ENCODE peak calls at places on chromosomes 11 and 22, in seven cellular contexts. W is naive thymus-derived CD4-positive, alpha-beta T cell; I is GM03348; A is hippocampal formation; K is stromal cell of bone marrow; E is Right ventricle myocardium superior; F is uterus. N is an unnamed sample.

GRCh38 chr11:16406226-16406625 is 49.9 kb upstream of the SOX6 start:
- DNase-seq in W (no peak), I (no peak), F (no peak), E (no peak), A (no peak), K (no peak), N (no peak)

GRCh38 chr11:2301631-2302272 is at the start of the genes C11orf21 and TSPAN32:
- DNase-seq in F (no peak), A (no peak), E (peak; percentile 80), I (peak; percentile 52), K (peak; percentile 11), W (peak; percentile 45), N (no peak)

GRCh38 chr22:49372111-49372529 is 455.6 kb downstream of the BRD1 start:
- DNase-seq in K (no peak), I (no peak), A (no peak), E (no peak), F (no peak), W (no peak), N (no peak)

GRCh38 chr11:1736447-1736992 is 13.9 kb downstream of the IFITM10 start:
- DNase-seq in W (no peak), E (no peak), K (no peak), F (no peak), A (no peak), I (no peak), N (no peak)

GRCh38 chr11:95499516-95500135 is 268.6 kb upstream of the SESN3 start:
- DNase-seq in A (no peak), F (no peak), W (no peak), I (peak; percentile 63), E (no peak), K (no peak), N (no peak)

GRCh38 chr11:68509105-68509504 is 48.6 kb downstream of the PPP6R3 start:
- DNase-seq in W (no peak), I (peak; percentile 60), A (no peak), F (no peak), E (no peak), K (no peak), N (no peak)

GRCh38 chr11:408154-409007 is 6.4 kb downstream of the SIGIRR start:
- DNase-seq in F (no peak), K (no peak), I (no peak), A (no peak), W (no peak), E (no peak), N (no peak)

GRCh38 chr11:92845390-92846185 is 123.9 kb upstream of the MTNR1B start:
- DNase-seq in I (no peak), W (no peak), E (no peak), F (no peak), A (no peak), K (no peak), N (no peak)

GRCh38 chr22:45413368-45414211 is at the start of the genes RIBC2 and SMC1B:
- DNase-seq in E (peak; percentile 87), A (peak; percentile 44), K (peak; percentile 55), W (peak; percentile 79), I (peak; percentile 92), F (peak; percentile 71), N (peak; percentile 63)

GRCh38 chr11:91394718-91395414 is 829.8 kb upstream of the FAT3 start:
- DNase-seq in F (no peak), E (no peak), K (no peak), A (no peak), I (no peak), W (no peak), N (no peak)

GRCh38 chr11:108734956-108735559 is 70.2 kb downstream of the DDX10 start:
- DNase-seq in K (no peak), A (no peak), I (no peak), F (no peak), W (peak; percentile 11), E (no peak), N (peak; percentile 28)

GRCh38 chr22:44256085-44256484 is 56.7 kb downstream of the SHISAL1 start:
- DNase-seq in K (no peak), I (no peak), F (no peak), W (no peak), A (no peak), E (no peak), N (no peak)

GRCh38 chr11:79678780-79679468 is 238.1 kb upstream of the TENM4 start:
- DNase-seq in K (no peak), I (no peak), W (no peak), E (no peak), F (no peak), A (no peak), N (no peak)

GRCh38 chr22:39316440-39317083 is 2.9 kb downstream of the RPL3 start:
- DNase-seq in I (peak; percentile 86), F (peak; percentile 82), K (peak; percentile 91), E (peak; percentile 78), W (peak; percentile 69), A (peak; percentile 51), N (peak; percentile 79)

GRCh38 chr22:37552560-37553163 is 7.6 kb upstream of the CDC42EP1 start:
- DNase-seq in K (no peak), F (no peak), I (peak; percentile 81), E (peak; percentile 72), A (no peak), W (no peak), N (no peak)

GRCh38 chr11:112129656-112130055 is 34.2 kb downstream of the IL18 start:
- DNase-seq in A (peak; percentile 33), K (no peak), W (no peak), F (no peak), E (no peak), I (no peak), N (no peak)

GRCh38 chr11:17411418-17411817 is 23.0 kb upstream of the KCNJ11 start:
- DNase-seq in I (no peak), K (no peak), W (no peak), A (no peak), F (no peak), E (no peak), N (no peak)

GRCh38 chr11:109819410-109819809 is 273.8 kb upstream of the ZC3H12C start:
- DNase-seq in E (no peak), F (no peak), I (peak; percentile 10), A (no peak), K (no peak), W (no peak), N (no peak)